ENCODE peak calls at places on chromosomes 1 and 21, in nine cellular contexts. A, T, S, Z, V, B, G, N and D are unnamed samples.

GRCh38 chr1:81174811-81175476 is 625.8 kb upstream of the ADGRL2 start:
- DNase-seq in Z (peak; percentile 11), V (no peak), B (peak; percentile 40), G (no peak), T (no peak), A (peak; percentile 86), N (no peak), S (no peak), D (no peak)

GRCh38 chr1:166937962-166938361 is 37.4 kb downstream of the ILDR2 start:
- DNase-seq in S (no peak), N (no peak), B (no peak), A (no peak), G (no peak), T (no peak), V (no peak), Z (no peak), D (no peak)

GRCh38 chr1:46449223-46450159 is 40.1 kb upstream of the DMBX1 start:
- DNase-seq in T (no peak), A (no peak), G (no peak), S (no peak), N (no peak), B (no peak), V (no peak), Z (no peak), D (no peak)

GRCh38 chr1:72015006-72015405 is 267.3 kb downstream of the NEGR1 start:
- DNase-seq in Z (no peak), S (no peak), G (no peak), A (no peak), B (no peak), V (no peak), N (no peak), T (no peak), D (no peak)

GRCh38 chr1:22529901-22530621 is 33.2 kb upstream of the EPHA8 start:
- DNase-seq in N (peak; percentile 84), A (no peak), S (no peak), B (no peak), V (no peak), T (peak; percentile 34), G (no peak), Z (peak; percentile 20), D (no peak)

GRCh38 chr1:209642817-209643216 is 9.4 kb downstream of the LAMB3 start:
- DNase-seq in G (peak; percentile 49), S (peak; percentile 70), B (no peak), T (no peak), Z (no peak), V (no peak), A (no peak), N (no peak), D (no peak)

GRCh38 chr1:28775121-28775942 is 36.6 kb upstream of the OPRD1 start:
- DNase-seq in A (peak; percentile 36), Z (peak; percentile 42), T (peak; percentile 77), G (peak; percentile 60), S (peak; percentile 86), B (no peak), N (peak; percentile 75), V (peak; percentile 87), D (peak; percentile 85)

GRCh38 chr1:212138441-212138840 is 102.9 kb downstream of the DTL start:
- DNase-seq in G (no peak), Z (no peak), N (no peak), V (no peak), A (no peak), B (no peak), S (no peak), T (no peak), D (peak; percentile 15)

GRCh38 chr1:191714810-191715209 is 443.5 kb upstream of the RGS18 start:
- DNase-seq in S (no peak), G (no peak), V (no peak), A (no peak), B (no peak), T (no peak), N (no peak), Z (peak; percentile 13), D (no peak)

GRCh38 chr1:67755619-67756018 is 70.6 kb downstream of the GADD45A start:
- DNase-seq in A (no peak), S (no peak), V (no peak), G (no peak), B (no peak), Z (no peak), N (no peak), T (no peak), D (no peak)

GRCh38 chr21:35468991-35469390 is 419.9 kb upstream of the RUNX1 start:
- DNase-seq in Z (no peak), S (no peak), G (no peak), T (no peak), B (no peak), A (no peak), V (no peak), N (no peak), D (no peak)

GRCh38 chr21:37944492-37944891 is 28.2 kb upstream of the KCNJ6 start:
- DNase-seq in B (no peak), S (no peak), G (no peak), Z (no peak), N (no peak), A (no peak), T (no peak), V (no peak), D (no peak)

GRCh38 chr1:244256086-244256485 is 195.6 kb downstream of the ADSS2 start:
- DNase-seq in Z (no peak), T (no peak), A (no peak), S (no peak), N (no peak), B (no peak), V (no peak), G (no peak), D (no peak)

DNA sequence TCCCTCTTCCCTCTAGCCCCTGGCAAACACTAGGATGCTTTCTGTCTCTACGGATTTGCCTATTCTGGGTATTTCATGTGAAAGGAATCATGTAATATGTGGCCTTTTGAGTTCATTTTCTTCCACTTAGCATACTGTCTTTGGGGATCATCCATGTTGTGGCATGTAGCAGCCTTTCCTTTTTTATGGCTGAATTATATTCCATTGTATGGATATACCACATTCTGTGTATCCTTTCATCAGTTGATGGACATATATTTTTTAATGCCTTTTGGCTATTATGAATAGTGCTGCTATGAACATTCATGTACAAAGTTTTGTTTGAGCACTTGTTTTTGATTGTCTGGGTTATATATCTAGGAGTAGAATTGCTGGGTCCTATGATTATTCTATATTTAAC is 258.4 kb upstream of the CSF3R start:
- DNase-seq in N (no peak), V (no peak), T (no peak), G (no peak), Z (no peak), B (no peak), S (no peak), A (no peak), D (no peak)
- H3K4me3 ChIP-seq in N (no peak overlapping the region), V (no peak overlapping the region), T (no peak overlapping the region), G (no peak overlapping the region), Z (no peak overlapping the region), B (no peak overlapping the region), S (no peak overlapping the region), A (no peak overlapping the region), D (no peak overlapping the region)

DNA sequence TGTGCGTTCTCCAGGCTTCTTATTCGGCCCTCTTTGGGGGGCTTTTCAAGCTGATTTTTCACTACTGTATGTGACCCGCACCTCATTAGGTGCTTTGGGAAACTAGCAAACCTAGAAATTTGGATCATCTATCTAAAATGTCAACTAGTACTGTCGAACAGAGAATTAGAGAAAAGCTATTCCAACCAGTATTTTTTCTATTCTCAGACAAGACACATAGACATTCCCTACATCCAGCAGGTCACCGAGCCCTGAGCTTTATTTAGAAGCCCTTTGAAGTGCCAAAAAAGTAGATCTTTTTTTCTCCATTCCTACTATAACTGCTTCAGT is 301 bp upstream of the SSR2 start:
- DNase-seq in A (no peak), N (no peak), B (no peak), G (no peak), S (no peak), Z (no peak), V (no peak), T (no peak), D (no peak)
- H3K27ac ChIP-seq in A (no peak overlapping the region), N (no peak overlapping the region), B (peak overlapping the region; percentile 93), G (peak overlapping the region; percentile 81), S (peak overlapping the region; percentile 90), Z (no peak overlapping the region), V (no peak overlapping the region), T (no peak overlapping the region), D (peak overlapping the region; percentile 93)

GRCh38 chr1:17569200-17570139 is 30.0 kb downstream of the ARHGEF10L start:
- DNase-seq in Z (no peak), V (no peak), N (peak; percentile 84), G (peak; percentile 83), B (no peak), T (peak; percentile 89), S (peak; percentile 73), A (peak; percentile 84), D (peak; percentile 86)
- TF ChIP-seq POLR2A in Z (no peak), V (peak; percentile 13), N (peak; percentile 18), G (peak; percentile 15), B (no peak), T (no peak), S (no peak), A (peak; percentile 24), D (peak; percentile 38)

GRCh38 chr1:228456252-228457016 is 30.7 kb upstream of the RNF187 start:
- DNase-seq in S (no peak), B (no peak), G (no peak), Z (no peak), A (no peak), T (no peak), N (no peak), V (no peak), D (no peak)
- H3K4me3 ChIP-seq in S (peak overlapping the region; percentile 60), B (peak overlapping the region; percentile 54), G (no peak overlapping the region), Z (no peak overlapping the region), A (peak overlapping the region; percentile 50), T (peak overlapping the region; percentile 44), N (peak overlapping the region; percentile 42), V (no peak overlapping the region), D (no peak overlapping the region)

GRCh38 chr1:240237305-240237721 is 145.6 kb downstream of the FMN2 start:
- DNase-seq in V (no peak), G (no peak), Z (no peak), T (no peak), A (peak; percentile 65), N (no peak), S (no peak), B (no peak), D (no peak)

GRCh38 chr1:240230821-240231220 is 139.1 kb downstream of the FMN2 start:
- DNase-seq in B (no peak), S (no peak), G (no peak), N (no peak), A (no peak), T (no peak), Z (no peak), V (no peak), D (no peak)

GRCh38 chr1:240234477-240235225 is 143.0 kb downstream of the FMN2 start:
- DNase-seq in A (peak; percentile 83), G (no peak), N (no peak), S (no peak), T (no peak), B (no peak), V (no peak), Z (no peak), D (no peak)

GRCh38 chr1:240235521-240236288 is 144.0 kb downstream of the FMN2 start:
- DNase-seq in N (no peak), V (no peak), G (no peak), A (no peak), T (no peak), S (no peak), B (no peak), Z (no peak), D (no peak)

DNA sequence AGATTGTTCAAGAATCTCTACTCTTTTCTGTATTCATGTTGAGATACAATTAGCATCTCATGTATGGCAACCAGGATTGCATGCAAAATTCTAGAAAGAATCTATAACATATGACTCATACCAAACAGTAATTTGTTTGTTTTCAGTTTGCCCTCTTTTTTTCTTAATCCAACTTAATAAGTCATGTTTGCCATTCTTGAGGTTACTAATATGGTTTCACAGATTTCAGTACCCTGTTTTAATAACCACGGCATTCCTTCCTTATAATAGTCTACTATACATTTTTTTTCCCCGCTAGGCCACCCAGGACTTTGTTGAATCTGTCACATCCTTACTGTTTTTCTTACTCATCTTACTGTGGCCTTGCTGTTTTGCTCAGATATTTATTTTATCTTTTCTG is 140.9 kb downstream of the FMN2 start:
- DNase-seq in G (no peak), S (no peak), N (no peak), T (no peak), V (no peak), A (peak; percentile 67), Z (no peak), B (no peak), D (no peak)
- H3K27ac ChIP-seq in G (no peak overlapping the region), S (no peak overlapping the region), N (no peak overlapping the region), T (no peak overlapping the region), V (no peak overlapping the region), A (peak overlapping the region; percentile 68), Z (no peak overlapping the region), B (no peak overlapping the region), D (no peak overlapping the region)